ENCODE peak calls at places on chromosome 11, in seven cellular contexts. U, G, I, A, Q, T and O are unnamed samples.

GRCh38 chr11:86369668-86370067 is 5.0 kb upstream of the CCDC81 start:
- DNase-seq in U (no peak), G (no peak), I (no peak), A (no peak), Q (no peak), T (no peak), O (no peak)

GRCh38 chr11:3104051-3104714 is 47.0 kb upstream of the CARS1 start:
- DNase-seq in U (no peak), G (no peak), I (no peak), A (no peak), Q (peak), T (no peak), O (no peak)

GRCh38 chr11:30128269-30128932 is 102.4 kb upstream of the FSHB start:
- DNase-seq in U (no peak), G (no peak), I (peak), A (peak), Q (no peak), T (no peak), O (no peak)

GRCh38 chr11:68402355-68403031 is 58.1 kb upstream of the PPP6R3 start:
- DNase-seq in U (no peak), G (no peak), I (no peak), A (no peak), Q (no peak), T (no peak), O (no peak)

GRCh38 chr11:8273281-8273680 is 9.6 kb upstream of the LMO1 start:
- DNase-seq in U (no peak), G (no peak), I (no peak), A (no peak), Q (no peak), T (no peak), O (no peak)

GRCh38 chr11:84828616-84829015 is 798.5 kb downstream of the DLG2 start:
- DNase-seq in U (no peak), G (no peak), I (no peak), A (no peak), Q (no peak), T (no peak), O (no peak)

GRCh38 chr11:40445391-40445790 is 1014.1 kb downstream of the LRRC4C start:
- DNase-seq in U (no peak), G (no peak), I (no peak), A (no peak), Q (no peak), T (no peak), O (no peak)

GRCh38 chr11:78449866-78450265 is 32.2 kb upstream of the GAB2 start:
- DNase-seq in U (no peak), G (no peak), I (no peak), A (no peak), Q (no peak), T (no peak), O (no peak)

GRCh38 chr11:8809185-8809584 is 101.8 kb upstream of the AKIP1 start:
- DNase-seq in U (no peak), G (no peak), I (no peak), A (no peak), Q (no peak), T (no peak), O (no peak)

GRCh38 chr11:67071420-67072284 is 15.0 kb downstream of the RHOD start:
- DNase-seq in U (peak), G (peak), I (peak), A (peak), Q (peak), T (peak), O (peak)

GRCh38 chr11:2804189-2804588 is 81.4 kb downstream of the CDKN1C start:
- DNase-seq in U (peak), G (no peak), I (no peak), A (no peak), Q (no peak), T (peak), O (no peak)

GRCh38 chr11:8699903-8700302 is 17.3 kb downstream of the RPL27A start:
- DNase-seq in U (no peak), G (no peak), I (peak), A (peak), Q (no peak), T (no peak), O (peak)

GRCh38 chr11:80007616-80008015 is 566.8 kb upstream of the TENM4 start:
- DNase-seq in U (no peak), G (no peak), I (no peak), A (no peak), Q (no peak), T (no peak), O (no peak)

GRCh38 chr11:31656051-31656450 is 146.5 kb downstream of the ELP4 start:
- DNase-seq in U (no peak), G (no peak), I (no peak), A (no peak), Q (no peak), T (no peak), O (no peak)

GRCh38 chr11:20022363-20023081 is 137.8 kb downstream of the DBX1 start:
- DNase-seq in U (peak), G (no peak), I (peak), A (no peak), Q (no peak), T (no peak), O (peak)

GRCh38 chr11:118226781-118227180 is 2.0 kb upstream of the JAML start:
- DNase-seq in U (no peak), G (no peak), I (no peak), A (no peak), Q (no peak), T (no peak), O (no peak)

GRCh38 chr11:1035577-1036283 is 788 bp downstream of the MUC6 start:
- DNase-seq in U (no peak), G (no peak), I (no peak), A (no peak), Q (no peak), T (no peak), O (no peak)

GRCh38 chr11:122706689-122707088 is 51.2 kb downstream of the UBASH3B start:
- DNase-seq in U (no peak), G (no peak), I (no peak), A (no peak), Q (no peak), T (no peak), O (no peak)

GRCh38 chr11:103055174-103055890 is 36.6 kb downstream of the DCUN1D5 start:
- DNase-seq in U (no peak), G (no peak), I (peak), A (peak), Q (no peak), T (no peak), O (no peak)

GRCh38 chr11:72736452-72737069 is 15.6 kb downstream of the ARAP1 start:
- DNase-seq in U (no peak), G (peak), I (no peak), A (peak), Q (no peak), T (peak), O (no peak)

GRCh38 chr11:4851033-4851432 is 2.0 kb upstream of the OR51S1 start:
- DNase-seq in U (no peak), G (no peak), I (no peak), A (no peak), Q (no peak), T (no peak), O (peak)

DNA sequence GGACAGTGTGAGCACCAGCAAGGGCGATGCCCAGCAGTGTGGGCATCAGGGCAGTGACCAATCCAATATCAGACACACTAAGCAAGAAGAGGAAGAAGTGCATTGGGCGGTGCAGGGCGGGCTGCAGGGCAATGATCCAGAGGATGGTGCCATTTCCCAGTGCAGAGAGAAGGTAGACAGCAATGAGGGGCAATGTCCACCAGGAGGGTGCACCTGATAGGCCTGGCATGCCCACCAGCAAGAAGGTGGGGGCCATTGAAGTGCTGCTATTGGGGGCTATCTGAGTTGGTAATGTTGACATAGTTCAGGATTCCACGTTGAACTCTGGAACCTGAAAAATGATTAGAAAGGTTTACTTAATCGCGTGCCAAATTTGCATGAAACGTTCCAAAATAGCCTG is at the start of gene OR51S1:
- DNase-seq in U (no peak), G (no peak), I (no peak), A (no peak), Q (no peak), T (no peak), O (no peak)
- TF ChIP-seq CTCF in U (no peak), G (no peak), I (no peak), A (no peak), Q (no peak), T (no peak), O (no peak)

GRCh38 chr11:14905104-14906033 is 13.3 kb upstream of the CYP2R1 start:
- DNase-seq in U (peak), G (peak), I (no peak), A (peak), Q (no peak), T (peak), O (peak)
- TF ChIP-seq CTCF in U (peak), G (peak), I (no peak), A (peak), Q (no peak), T (peak), O (peak)

DNA sequence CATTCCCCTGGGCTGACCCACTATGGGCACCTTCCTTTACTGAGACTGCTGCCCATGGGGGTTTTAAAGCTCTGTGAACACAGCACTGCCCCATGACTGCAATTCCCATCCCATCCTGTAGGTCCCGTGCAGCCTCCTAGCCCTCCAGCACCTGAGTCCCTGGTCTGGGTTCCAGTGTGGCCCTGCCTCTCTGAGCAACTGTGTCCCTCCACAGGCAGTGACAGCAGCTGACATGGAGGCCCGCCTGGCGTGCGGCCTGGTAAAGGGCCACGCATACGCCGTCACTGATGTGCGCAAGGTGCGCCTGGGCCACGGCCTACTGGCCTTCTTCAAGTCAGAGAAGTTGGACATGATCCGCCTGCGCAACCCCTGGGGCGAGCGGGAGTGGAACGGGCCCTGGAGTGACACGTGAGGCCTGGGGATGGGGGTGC is 12.6 kb downstream of the OMP start:
- DNase-seq in U (no peak), G (no peak), I (no peak), A (peak), Q (no peak), T (no peak), O (peak)
- TF ChIP-seq CTCF in U (peak), G (no peak), I (no peak), A (peak), Q (no peak), T (no peak), O (peak)

DNA sequence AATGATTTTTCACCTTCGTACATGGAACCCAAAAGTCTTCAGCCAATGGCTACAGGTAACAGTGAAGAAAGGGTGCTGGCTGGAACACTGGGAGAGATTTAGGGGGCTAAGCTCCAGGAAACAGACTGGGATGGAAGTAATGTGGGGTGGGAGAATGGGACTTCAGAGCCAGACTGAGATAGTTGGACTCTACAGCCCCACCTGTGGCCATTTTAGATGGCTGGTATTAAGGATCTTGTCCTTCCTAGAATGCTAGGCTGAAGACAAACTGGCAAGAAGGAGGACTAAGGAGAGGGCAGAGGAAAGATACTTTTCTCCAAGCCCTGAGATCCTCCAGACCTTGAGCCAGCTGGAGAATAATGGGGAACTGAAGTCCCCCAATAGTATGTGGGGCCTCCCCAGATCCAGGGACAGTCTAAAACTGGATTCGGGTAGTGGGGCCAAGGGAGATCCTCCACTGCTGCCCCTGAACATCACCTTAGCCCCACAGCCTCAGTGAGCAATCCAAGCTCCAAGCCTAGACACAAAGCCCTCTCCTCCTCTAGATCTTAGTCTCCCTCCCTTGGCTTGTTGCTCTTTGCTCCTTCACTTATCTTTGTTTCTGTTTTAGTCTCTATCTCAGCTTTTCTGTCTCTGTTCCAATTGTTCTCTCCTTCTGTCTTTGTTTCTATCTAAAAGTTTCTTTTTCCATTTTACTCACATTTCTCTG is 16.1 kb upstream of the RRAS2 start:
- DNase-seq in U (no peak), G (no peak), I (no peak), A (no peak), Q (no peak), T (no peak), O (no peak)
- TF ChIP-seq CTCF in U (peak), G (no peak), I (peak), A (no peak), Q (no peak), T (no peak), O (peak)